ENCODE peak calls at places on chromosomes 11 and 22, in eight cellular contexts. Q is tibial nerve, X is PC-9, H is cardiac muscle cell, V is ovary, N is endodermal cell, D is heart right ventricle, T is fibroblast of lung. I is an unnamed sample. For H3K27me3 and H3K4me1, the result is how much of the 10 kb centered on the place peaks cover.

GRCh38 chr22:48492371-48493320 is 1335.0 kb downstream of the BRD1 start:
- DNase-seq in Q (peak), X (peak), H (peak), V (peak), N (peak), D (peak), T (peak), I (no peak)

GRCh38 chr11:130631119-130631518 is 182.7 kb downstream of the ADAMTS15 start:
- DNase-seq in Q (no peak), X (peak), H (no peak), V (no peak), N (no peak), D (no peak), T (peak), I (no peak)

GRCh38 chr11:110463153-110463552 is 33.4 kb downstream of the FDX1 start:
- DNase-seq in Q (peak), X (no peak), H (peak), V (peak), N (peak), D (peak), T (peak), I (peak)

GRCh38 chr11:68215087-68215445 is 2.0 kb upstream of the KMT5B start:
- DNase-seq in Q (no peak), X (no peak), H (no peak), V (no peak), N (peak), D (no peak), T (no peak), I (no peak)

GRCh38 chr11:112795896-112796686 is 165.1 kb upstream of the NCAM1 start:
- DNase-seq in Q (no peak), X (no peak), H (no peak), V (peak), N (no peak), D (no peak), T (no peak), I (no peak)

GRCh38 chr11:75703709-75704237 is 13.9 kb upstream of the MOGAT2 start:
- DNase-seq in Q (no peak), X (no peak), H (no peak), V (no peak), N (no peak), D (no peak), T (no peak), I (no peak)

GRCh38 chr11:119338946-119339580 is 1.6 kb downstream of the C1QTNF5 start:
- DNase-seq in Q (no peak), X (no peak), H (no peak), V (no peak), N (peak), D (no peak), T (no peak), I (no peak)

GRCh38 chr11:35623708-35624168 is 5.5 kb downstream of the FJX1 start:
- DNase-seq in Q (no peak), X (no peak), H (peak), V (no peak), N (no peak), D (no peak), T (peak), I (no peak)

GRCh38 chr11:2991477-2992233 is 474 bp downstream of the NAP1L4 start:
- DNase-seq in Q (no peak), X (no peak), H (peak), V (no peak), N (no peak), D (no peak), T (peak), I (no peak)

GRCh38 chr22:19463491-19464469 is 15.2 kb downstream of the UFD1 start:
- DNase-seq in Q (peak), X (no peak), H (no peak), V (no peak), N (no peak), D (peak), T (no peak), I (no peak)

GRCh38 chr11:93591247-93591898 is 48.2 kb upstream of the SMCO4 start:
- DNase-seq in Q (no peak), X (no peak), H (no peak), V (no peak), N (no peak), D (no peak), T (peak), I (no peak)

GRCh38 chr11:78030429-78031325 is 7.6 kb upstream of the KCTD14 start:
- DNase-seq in Q (no peak), X (peak), H (peak), V (no peak), N (peak), D (peak), T (peak), I (no peak)

GRCh38 chr22:37918580-37919274 is 12.6 kb downstream of the MICALL1 start:
- DNase-seq in Q (no peak), X (no peak), H (no peak), V (no peak), N (no peak), D (no peak), T (no peak), I (no peak)

GRCh38 chr11:16759857-16760256 is 21.4 kb downstream of the C11orf58 start:
- DNase-seq in Q (no peak), X (no peak), H (no peak), V (no peak), N (no peak), D (no peak), T (no peak), I (no peak)

GRCh38 chr11:114261791-114262190 is 34.4 kb upstream of the NNMT start:
- DNase-seq in Q (no peak), X (no peak), H (no peak), V (no peak), N (no peak), D (no peak), T (no peak), I (no peak)

GRCh38 chr11:103530257-103530656 is 421.0 kb downstream of the DYNC2H1 start:
- DNase-seq in Q (no peak), X (no peak), H (no peak), V (no peak), N (no peak), D (no peak), T (peak), I (no peak)

GRCh38 chr22:16960884-16961249 is 47.2 kb downstream of the GAB4 start:
- DNase-seq in Q (no peak), X (no peak), H (no peak), V (no peak), N (no peak), D (no peak), T (no peak), I (no peak)

GRCh38 chr11:72968395-72968794 is 154.2 kb downstream of the ATG16L2 start:
- DNase-seq in Q (no peak), X (no peak), H (no peak), V (no peak), N (no peak), D (no peak), T (no peak), I (no peak)

GRCh38 chr11:65424200-65425104 is 1.9 kb downstream of the NEAT1 start:
- DNase-seq in Q (no peak), X (peak), H (no peak), V (peak), N (peak), D (peak), T (peak), I (no peak)

GRCh38 chr11:115112779-115113178 is 391.4 kb downstream of the CADM1 start:
- DNase-seq in Q (no peak), X (no peak), H (no peak), V (no peak), N (no peak), D (no peak), T (no peak), I (no peak)

GRCh38 chr11:9073826-9074225 is 17.6 kb downstream of the SCUBE2 start:
- DNase-seq in Q (no peak), X (no peak), H (no peak), V (no peak), N (no peak), D (no peak), T (no peak), I (no peak)

GRCh38 chr11:35887737-35888136 is 56.1 kb upstream of the LDLRAD3 start:
- DNase-seq in Q (no peak), X (no peak), H (no peak), V (no peak), N (no peak), D (no peak), T (no peak), I (no peak)

GRCh38 chr11:1650034-1650917 is 20.7 kb downstream of the KRTAP5-5 start:
- DNase-seq in Q (no peak), X (no peak), H (no peak), V (no peak), N (no peak), D (no peak), T (no peak), I (no peak)

GRCh38 chr22:17835256-17835655 is 61.0 kb upstream of the BID start:
- DNase-seq in Q (no peak), X (no peak), H (no peak), V (no peak), N (no peak), D (no peak), T (no peak), I (no peak)

GRCh38 chr11:69195819-69196218 is 40.1 kb downstream of the SMIM38 start:
- DNase-seq in Q (no peak), X (no peak), H (no peak), V (no peak), N (no peak), D (no peak), T (no peak), I (no peak)

GRCh38 chr22:46293591-46294260 is 2.9 kb upstream of the GTSE1 start:
- DNase-seq in Q (no peak), X (peak), H (no peak), V (no peak), N (no peak), D (peak), T (peak), I (no peak)

GRCh38 chr11:93034031-93034430 is 64.6 kb downstream of the MTNR1B start:
- DNase-seq in Q (no peak), X (no peak), H (no peak), V (no peak), N (no peak), D (no peak), T (peak), I (no peak)

GRCh38 chr22:47782461-47783075 is 1020.1 kb downstream of the TBC1D22A start:
- DNase-seq in Q (no peak), X (no peak), H (no peak), V (no peak), N (peak), D (no peak), T (no peak), I (no peak)

GRCh38 chr11:111793863-111794262 is 27.7 kb upstream of the PPP2R1B start:
- DNase-seq in Q (no peak), X (no peak), H (no peak), V (no peak), N (no peak), D (no peak), T (no peak), I (no peak)

GRCh38 chr22:38957808-38958207 is 399 bp downstream of the APOBEC3A start:
- DNase-seq in Q (no peak), X (no peak), H (no peak), V (no peak), N (no peak), D (no peak), T (no peak), I (no peak)
- H3K27me3 ChIP-seq in Q (under half), X (under half), H (under half), V (under half), N (under half), D (under half), T (under half), I (under half)

DNA sequence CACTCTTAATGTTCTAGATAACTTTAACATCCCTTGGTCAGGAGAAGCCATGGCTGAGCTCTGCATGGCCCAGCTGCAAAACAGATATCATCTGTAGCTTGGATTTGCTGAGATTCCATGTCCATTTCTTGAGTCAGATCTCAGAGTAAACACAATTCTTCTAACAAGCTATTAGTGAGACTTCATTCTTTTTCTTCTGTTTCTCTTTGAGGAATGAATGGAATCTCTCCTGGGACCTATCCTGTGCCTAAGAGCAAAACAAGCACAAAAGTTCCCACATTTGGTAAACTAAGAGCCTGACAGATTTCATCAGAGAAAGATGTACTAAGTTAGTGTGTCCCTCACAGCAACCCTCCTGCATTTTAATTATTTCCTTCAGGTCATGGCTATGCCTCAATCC is 142.8 kb downstream of the MAML2 start:
- DNase-seq in Q (no peak), X (peak), H (no peak), V (no peak), N (no peak), D (no peak), T (peak), I (no peak)
- H3K27ac ChIP-seq in Q (peak), X (peak), H (no peak), V (no peak), N (no peak), D (peak), T (peak), I (no peak)

DNA sequence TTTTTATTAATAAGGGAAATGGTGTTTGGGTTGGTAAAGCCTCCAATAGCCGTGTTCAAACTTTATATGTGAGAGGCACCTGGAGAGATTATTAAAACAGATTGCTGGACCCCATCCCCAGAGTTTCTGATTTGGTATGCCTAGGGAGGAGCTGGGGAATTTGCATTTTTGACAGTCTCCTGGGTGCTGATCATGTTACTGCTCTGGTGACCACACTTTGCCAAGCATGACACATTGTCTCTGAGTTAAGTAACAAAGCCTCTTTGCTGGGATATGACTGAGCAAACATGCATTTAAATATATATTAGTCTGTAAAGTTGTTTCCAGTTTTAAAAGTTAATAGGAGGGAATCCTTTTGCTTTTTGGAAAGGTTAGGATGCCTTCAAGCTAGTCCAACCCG is 140.4 kb downstream of the NAV2 start:
- DNase-seq in Q (no peak), X (no peak), H (no peak), V (no peak), N (no peak), D (no peak), T (no peak), I (no peak)
- H3K4me1 ChIP-seq in Q (under half), X (under half), H (under half), V (under half), N (under half), D (under half), T (under half), I (under half)

DNA sequence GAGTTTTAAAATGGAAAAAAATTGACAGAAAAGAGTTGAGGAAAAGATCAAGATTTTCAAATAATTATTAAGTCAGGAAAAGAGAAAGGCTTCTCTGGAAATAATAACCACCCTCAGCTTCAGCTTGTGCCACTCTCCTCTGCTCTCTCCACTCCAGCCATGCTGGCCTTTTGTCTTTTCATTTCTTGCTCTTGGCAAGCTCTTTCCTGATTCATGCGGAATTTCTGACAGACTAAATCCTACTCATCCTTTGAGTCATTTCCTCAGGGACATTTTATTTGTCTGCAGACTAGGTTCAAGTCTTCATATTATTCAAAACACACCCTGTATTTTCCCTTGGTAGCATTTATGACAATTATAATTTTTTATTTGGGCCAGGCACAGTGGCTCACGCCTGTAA is 7.7 kb upstream of the P4HA3 start:
- DNase-seq in Q (no peak), X (no peak), H (no peak), V (no peak), N (no peak), D (no peak), T (peak), I (no peak)
- H3K27me3 ChIP-seq in Q (under half), X (under half), H (under half), V (under half), N (under half), D (under half), T (under half), I (under half)

DNA sequence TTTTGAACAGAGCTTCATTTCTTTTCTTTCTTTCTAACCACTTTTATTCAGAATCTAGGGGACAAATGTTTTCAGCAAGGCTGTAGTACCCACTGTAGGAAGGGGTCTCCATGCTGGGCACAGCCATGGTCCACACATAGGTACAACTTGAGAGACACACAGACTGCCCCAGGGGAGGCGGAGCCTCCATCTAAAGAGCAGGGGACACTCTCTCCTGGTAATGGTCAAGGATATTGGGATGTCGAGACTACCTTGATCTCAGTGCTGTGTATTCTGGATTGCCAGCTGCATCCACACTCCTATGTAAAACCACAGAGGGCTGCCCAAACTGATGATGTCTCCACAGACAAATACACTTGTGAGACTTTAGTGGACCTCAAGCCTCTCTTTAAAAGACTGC is 2.9 kb upstream of the APOL3 start:
- DNase-seq in Q (no peak), X (no peak), H (no peak), V (no peak), N (no peak), D (no peak), T (no peak), I (no peak)
- H3K27ac ChIP-seq in Q (peak), X (no peak), H (no peak), V (no peak), N (no peak), D (no peak), T (no peak), I (no peak)

GRCh38 chr22:35860837-35861236 is 143.2 kb downstream of the APOL5 start:
- DNase-seq in Q (no peak), X (no peak), H (no peak), V (no peak), N (no peak), D (no peak), T (no peak), I (no peak)

GRCh38 chr22:35863432-35863831 is 145.8 kb downstream of the APOL5 start:
- DNase-seq in Q (no peak), X (no peak), H (no peak), V (no peak), N (no peak), D (no peak), T (no peak), I (no peak)

GRCh38 chr22:35861451-35861850 is 143.8 kb downstream of the APOL5 start:
- DNase-seq in Q (no peak), X (no peak), H (no peak), V (no peak), N (no peak), D (no peak), T (no peak), I (no peak)

GRCh38 chr22:35860087-35860733 is 142.5 kb downstream of the APOL5 start:
- DNase-seq in Q (no peak), X (no peak), H (no peak), V (no peak), N (no peak), D (no peak), T (no peak), I (no peak)

GRCh38 chr22:35862697-35863096 is 145.0 kb downstream of the APOL5 start:
- DNase-seq in Q (no peak), X (no peak), H (no peak), V (no peak), N (no peak), D (no peak), T (no peak), I (no peak)
- H3K4me1 ChIP-seq in Q (under half), X (under half), H (under half), V (under half), N (under half), D (under half), T (under half), I (under half)

I was measured in iPS DF 6.9.